ENCODE peak calls at places on chromosomes 12 and 14, in five cellular contexts. A is left lung, W is K562, K is neuronal stem cell, U is aorta. I is an unnamed sample.

GRCh38 chr14:50714452-50715073 is 46.5 kb upstream of the SAV1 start:
- DNase-seq in K (no peak), A (no peak), W (peak; percentile 9), U (no peak), I (no peak)

GRCh38 chr14:58662028-58662427 is 24.3 kb downstream of the DACT1 start:
- DNase-seq in W (no peak), U (no peak), K (no peak), A (no peak), I (no peak)

GRCh38 chr12:52045794-52046199 is 5.4 kb upstream of the NR4A1 start:
- DNase-seq in K (no peak), U (no peak), W (no peak), A (peak; percentile 87), I (no peak)

GRCh38 chr12:91620949-91621348 is 438.3 kb upstream of the DCN start:
- DNase-seq in A (no peak), W (no peak), U (no peak), K (peak; percentile 8), I (no peak)

GRCh38 chr14:33897878-33898535 is 52.9 kb downstream of the EGLN3 start:
- DNase-seq in U (no peak), W (no peak), K (no peak), A (no peak), I (no peak)

GRCh38 chr12:103144278-103144677 is 186.8 kb downstream of the ASCL1 start:
- DNase-seq in U (no peak), K (no peak), W (no peak), A (no peak), I (no peak)

GRCh38 chr12:56040963-56041578 is 647 bp upstream of the RPS26 start:
- DNase-seq in W (no peak), K (no peak), A (no peak), U (no peak), I (no peak)

GRCh38 chr14:100333311-100333710 is 10.2 kb downstream of the SLC25A47 start:
- DNase-seq in U (no peak), W (no peak), A (no peak), K (no peak), I (no peak)

GRCh38 chr12:52495385-52495784 is 2.3 kb upstream of the KRT6A start:
- DNase-seq in W (no peak), A (no peak), K (no peak), U (no peak), I (no peak)

GRCh38 chr12:70290126-70290525 is 46.9 kb downstream of the CNOT2 start:
- DNase-seq in U (no peak), A (no peak), W (no peak), K (no peak), I (no peak)

GRCh38 chr12:132084681-132085635 is 59.2 kb downstream of the DDX51 start:
- DNase-seq in U (peak; percentile 94), A (peak; percentile 79), W (peak; percentile 88), K (peak; percentile 71), I (peak; percentile 70)

GRCh38 chr12:114701104-114701414 is 17.1 kb upstream of the TBX3 start:
- DNase-seq in U (no peak), A (no peak), W (no peak), K (no peak), I (no peak)

GRCh38 chr12:74897425-74898211 is 312.0 kb downstream of the KCNC2 start:
- DNase-seq in W (no peak), U (no peak), K (no peak), A (no peak), I (no peak)

GRCh38 chr12:107318554-107318803 is 225.1 kb upstream of the CRY1 start:
- DNase-seq in U (no peak), K (no peak), W (no peak), A (no peak), I (no peak)

GRCh38 chr14:55841625-55842024 is 261.6 kb downstream of the KTN1 start:
- DNase-seq in W (no peak), U (no peak), A (peak; percentile 36), K (no peak), I (no peak)

GRCh38 chr12:19234171-19234704 is 104.7 kb downstream of the PLEKHA5 start:
- DNase-seq in A (no peak), W (no peak), U (no peak), K (no peak), I (no peak)

GRCh38 chr14:99961826-99962518 is 103.2 kb upstream of the EVL start:
- DNase-seq in A (no peak), W (no peak), U (no peak), K (no peak), I (no peak)

GRCh38 chr14:37673439-37673838 is 78.0 kb downstream of the TTC6 start:
- DNase-seq in U (no peak), W (no peak), K (no peak), A (no peak), I (no peak)

GRCh38 chr14:65783576-65783975 is 371.0 kb downstream of the FUT8 start:
- DNase-seq in W (no peak), A (no peak), U (no peak), K (no peak), I (no peak)

GRCh38 chr12:102957339-102958050 is at the start of gene ASCL1:
- DNase-seq in W (no peak), U (peak; percentile 70), A (no peak), K (no peak), I (no peak)

GRCh38 chr12:112347521-112347920 is 34.7 kb downstream of the HECTD4 start:
- DNase-seq in W (no peak), K (no peak), A (no peak), U (no peak), I (no peak)

GRCh38 chr12:6635375-6635855 is 344 bp downstream of the LPAR5 start:
- DNase-seq in W (peak; percentile 34), A (no peak), U (no peak), K (no peak), I (peak; percentile 25)

GRCh38 chr12:40054554-40055226 is 51.2 kb downstream of the SLC2A13 start:
- DNase-seq in K (no peak), A (peak; percentile 32), W (no peak), U (no peak), I (no peak)

GRCh38 chr12:112979281-112979680 is 962 bp downstream of the OAS2 start:
- DNase-seq in K (no peak), U (peak; percentile 55), A (no peak), W (no peak), I (no peak)

GRCh38 chr12:65494537-65494936 is 216.1 kb downstream of the MSRB3 start:
- DNase-seq in K (no peak), W (no peak), U (no peak), A (no peak), I (no peak)

GRCh38 chr12:26557326-26557725 is 275.7 kb downstream of the ITPR2 start:
- DNase-seq in A (no peak), U (no peak), W (no peak), K (no peak), I (no peak)
- H3K9me3 ChIP-seq in A (no peaks in the 10 kb centered on the region), U (no peaks in the 10 kb centered on the region), W (no peaks in the 10 kb centered on the region), K (no peaks in the 10 kb centered on the region), I (no peaks in the 10 kb centered on the region)

GRCh38 chr14:74661726-74662450 is 49.9 kb upstream of the LTBP2 start:
- DNase-seq in A (no peak), U (peak; percentile 77), W (no peak), K (no peak), I (no peak)
- H3K36me3 ChIP-seq in A (peaks cover 89% of the 10 kb centered on the region), U (no peaks in the 10 kb centered on the region), W (peaks cover 49% of the 10 kb centered on the region), K (peaks cover 88% of the 10 kb centered on the region), I (peaks cover 18% of the 10 kb centered on the region)

DNA sequence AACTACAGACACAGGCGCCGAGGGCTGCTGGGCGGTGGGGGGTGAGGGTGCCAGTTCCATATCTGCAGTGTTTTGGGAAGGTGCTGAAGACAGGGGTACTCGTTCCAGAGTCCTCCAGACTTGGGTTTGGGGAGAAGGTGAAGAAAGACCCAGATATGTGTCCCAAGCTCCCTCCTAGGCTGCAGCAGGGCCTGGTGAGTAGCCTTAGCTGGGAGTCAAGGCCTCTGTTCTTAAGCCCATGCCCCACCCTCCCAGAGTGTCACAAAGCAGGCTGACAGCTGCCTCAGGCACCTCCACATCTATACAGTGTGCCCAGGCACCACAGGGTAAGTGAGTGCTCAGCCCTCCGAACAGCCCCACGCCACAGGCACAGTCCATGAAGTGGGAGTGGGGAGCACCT is 4.3 kb downstream of the NCKAP5L start:
- DNase-seq in U (peak; percentile 56), W (no peak), K (no peak), A (no peak), I (no peak)
- H3K4me1 ChIP-seq in U (no peaks in the 10 kb centered on the region), W (peaks cover 9% of the 10 kb centered on the region), K (peaks cover 34% of the 10 kb centered on the region), A (peaks cover 86% of the 10 kb centered on the region), I (peaks cover 25% of the 10 kb centered on the region)

GRCh38 chr12:130425698-130426245 is 88.1 kb downstream of the PIWIL1 start:
- DNase-seq in W (no peak), U (no peak), A (no peak), K (no peak), I (no peak)
- H3K9me3 ChIP-seq in W (no peaks in the 10 kb centered on the region), U (no peaks in the 10 kb centered on the region), A (no peaks in the 10 kb centered on the region), K (no peaks in the 10 kb centered on the region), I (no peaks in the 10 kb centered on the region)

GRCh38 chr14:101982621-101983020 is 18.2 kb downstream of the DYNC1H1 start:
- DNase-seq in U (no peak), A (no peak), K (no peak), W (no peak), I (no peak)
- H3K36me3 ChIP-seq in U (peaks cover 4% of the 10 kb centered on the region), A (peaks cover 97% of the 10 kb centered on the region), K (peaks cover 94% of the 10 kb centered on the region), W (peaks cover 86% of the 10 kb centered on the region), I (peaks cover 55% of the 10 kb centered on the region)

DNA sequence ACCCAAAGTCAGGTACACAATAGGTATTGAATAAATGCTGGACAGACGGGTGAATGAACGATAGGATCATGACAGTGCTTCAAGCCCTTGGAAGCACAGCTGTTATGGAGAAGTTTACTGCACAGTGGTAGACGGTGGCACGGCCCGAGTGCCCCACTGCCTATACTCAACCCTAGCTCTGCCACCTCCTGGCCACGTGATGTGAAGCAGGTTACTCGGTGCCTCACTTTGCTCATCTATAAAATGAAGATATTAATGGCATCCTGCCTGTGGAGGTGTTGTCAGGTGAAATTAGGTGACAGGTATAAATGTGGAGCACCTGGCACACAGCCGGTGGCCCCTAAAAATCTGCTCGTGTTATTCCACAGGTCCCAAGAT is 5.8 kb downstream of the ASB2 start:
- DNase-seq in W (no peak), K (no peak), U (no peak), A (no peak), I (peak; percentile 60)
- H3K4me1 ChIP-seq in W (no peaks in the 10 kb centered on the region), K (no peaks in the 10 kb centered on the region), U (no peaks in the 10 kb centered on the region), A (peaks cover 21% of the 10 kb centered on the region), I (peaks cover 15% of the 10 kb centered on the region)

DNA sequence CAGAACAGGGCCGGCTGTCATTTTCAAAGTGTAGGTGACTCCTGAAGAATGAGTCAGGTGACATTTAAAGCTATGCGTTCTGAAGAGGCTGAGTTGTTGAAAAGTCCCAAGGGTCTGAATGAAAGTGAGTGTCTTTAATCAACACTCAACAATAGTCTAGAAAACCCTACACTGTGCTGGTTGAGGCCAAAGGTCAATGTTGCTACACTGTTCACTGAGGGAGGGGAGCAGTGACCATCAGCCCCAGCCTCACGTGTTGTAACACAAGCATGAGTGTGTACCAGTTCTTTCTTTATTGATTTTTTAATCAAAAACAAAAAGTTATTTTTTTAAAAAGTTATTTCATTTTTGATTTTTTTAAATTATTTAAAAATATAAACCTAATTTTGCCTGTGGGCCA is 418.8 kb upstream of the LRFN5 start:
- DNase-seq in U (no peak), K (no peak), A (no peak), W (no peak), I (no peak)
- H3K9me3 ChIP-seq in U (no peaks in the 10 kb centered on the region), K (no peaks in the 10 kb centered on the region), A (no peaks in the 10 kb centered on the region), W (no peaks in the 10 kb centered on the region), I (no peaks in the 10 kb centered on the region)

I was measured in CD8-positive, alpha-beta memory T cell.